ENCODE peak calls at places on chromosome 1, in eight cellular contexts. M is BE2C; V is hepatocyte; L is K562; E is tibial nerve; B is Peyer's patch; K is CD4-positive, alpha-beta memory T cell; Y is HAP-1. J is an unnamed sample. For H3K4me1, the result is how much of the 10 kb centered on the place peaks cover.

GRCh38 chr1:21022279-21023040 is 154.2 kb downstream of the EIF4G3 start:
- DNase-seq in M (peak), V (peak), L (peak), E (no peak), B (no peak), K (peak), Y (peak), J (peak)

GRCh38 chr1:180237850-180238476 is 7.9 kb downstream of the LHX4 start:
- DNase-seq in M (no peak), V (no peak), L (no peak), E (no peak), B (no peak), K (no peak), Y (no peak), J (no peak)

GRCh38 chr1:5907966-5908365 is 84.3 kb downstream of the NPHP4 start:
- DNase-seq in M (no peak), V (no peak), L (no peak), E (no peak), B (no peak), K (no peak), Y (no peak), J (no peak)

GRCh38 chr1:214993419-214993818 is 89.1 kb upstream of the KCNK2 start:
- DNase-seq in M (no peak), V (no peak), L (no peak), E (no peak), B (no peak), K (no peak), Y (no peak), J (no peak)

GRCh38 chr1:161702250-161702649 is 4.8 kb upstream of the FCRLA start:
- DNase-seq in M (no peak), V (peak), L (no peak), E (no peak), B (no peak), K (no peak), Y (peak), J (no peak)

GRCh38 chr1:149966405-149966804 is 29.7 kb upstream of the MTMR11 start:
- DNase-seq in M (no peak), V (no peak), L (no peak), E (no peak), B (no peak), K (no peak), Y (no peak), J (no peak)

GRCh38 chr1:9689971-9690381 is 38.4 kb downstream of the PIK3CD start:
- DNase-seq in M (no peak), V (peak), L (peak), E (peak), B (peak), K (no peak), Y (peak), J (peak)

GRCh38 chr1:173383341-173383740 is 93.8 kb upstream of the PRDX6 start:
- DNase-seq in M (no peak), V (no peak), L (no peak), E (no peak), B (no peak), K (no peak), Y (no peak), J (no peak)

GRCh38 chr1:14137411-14138134 is 437.6 kb downstream of the PRDM2 start:
- DNase-seq in M (no peak), V (no peak), L (no peak), E (no peak), B (no peak), K (no peak), Y (no peak), J (no peak)

GRCh38 chr1:147700042-147700711 is 29.9 kb upstream of the ACP6 start:
- DNase-seq in M (peak), V (peak), L (peak), E (no peak), B (no peak), K (peak), Y (peak), J (no peak)

GRCh38 chr1:20448626-20449215 is 37.3 kb downstream of the CAMK2N1 start:
- DNase-seq in M (no peak), V (no peak), L (no peak), E (no peak), B (no peak), K (no peak), Y (no peak), J (no peak)

GRCh38 chr1:42951588-42951987 is 7.1 kb downstream of the SLC2A1 start:
- DNase-seq in M (no peak), V (no peak), L (no peak), E (no peak), B (no peak), K (no peak), Y (no peak), J (no peak)

GRCh38 chr1:24379733-24380315 is 33.8 kb downstream of the STPG1 start:
- DNase-seq in M (no peak), V (no peak), L (no peak), E (no peak), B (no peak), K (no peak), Y (no peak), J (no peak)

GRCh38 chr1:225156254-225156653 is 226.8 kb downstream of the DNAH14 start:
- DNase-seq in M (no peak), V (no peak), L (no peak), E (no peak), B (no peak), K (no peak), Y (no peak), J (no peak)

GRCh38 chr1:235545294-235545930 is 41.2 kb upstream of the B3GALNT2 start:
- DNase-seq in M (no peak), V (no peak), L (no peak), E (no peak), B (no peak), K (no peak), Y (no peak), J (no peak)

GRCh38 chr1:93522721-93523120 is 74.8 kb downstream of the FNBP1L start:
- DNase-seq in M (no peak), V (no peak), L (no peak), E (no peak), B (no peak), K (no peak), Y (no peak), J (no peak)

GRCh38 chr1:21048462-21048861 is 128.2 kb downstream of the EIF4G3 start:
- DNase-seq in M (no peak), V (no peak), L (no peak), E (no peak), B (no peak), K (no peak), Y (no peak), J (no peak)

GRCh38 chr1:32525661-32526444 is 13.4 kb upstream of the ZBTB8A start:
- DNase-seq in M (no peak), V (no peak), L (no peak), E (no peak), B (no peak), K (no peak), Y (no peak), J (no peak)

GRCh38 chr1:15737324-15738319 is 1.6 kb downstream of the SLC25A34 start:
- DNase-seq in M (no peak), V (no peak), L (no peak), E (no peak), B (no peak), K (no peak), Y (no peak), J (peak)

GRCh38 chr1:38128511-38128910 is 81.9 kb upstream of the POU3F1 start:
- DNase-seq in M (no peak), V (no peak), L (no peak), E (no peak), B (no peak), K (no peak), Y (no peak), J (peak)

GRCh38 chr1:60342569-60342968 is 269.0 kb upstream of the C1orf87 start:
- DNase-seq in M (no peak), V (no peak), L (no peak), E (no peak), B (no peak), K (no peak), Y (no peak), J (no peak)

GRCh38 chr1:113893267-113893666 is 5.9 kb upstream of the BCL2L15 start:
- DNase-seq in M (no peak), V (no peak), L (no peak), E (no peak), B (no peak), K (no peak), Y (no peak), J (no peak)

GRCh38 chr1:12556368-12556930 is 61.6 kb downstream of the DHRS3 start:
- DNase-seq in M (no peak), V (peak), L (no peak), E (peak), B (no peak), K (no peak), Y (no peak), J (peak)

GRCh38 chr1:162908780-162909179 is 47.8 kb upstream of the CCDC190 start:
- DNase-seq in M (no peak), V (no peak), L (no peak), E (no peak), B (no peak), K (no peak), Y (no peak), J (no peak)

GRCh38 chr1:63557365-63557987 is 34.2 kb downstream of the EFCAB7 start:
- DNase-seq in M (peak), V (peak), L (peak), E (no peak), B (no peak), K (no peak), Y (peak), J (no peak)

GRCh38 chr1:14441302-14441741 is 157.2 kb upstream of the KAZN start:
- DNase-seq in M (no peak), V (no peak), L (no peak), E (no peak), B (no peak), K (no peak), Y (no peak), J (no peak)

GRCh38 chr1:157781048-157781447 is 4.1 kb upstream of the FCRL2 start:
- DNase-seq in M (no peak), V (no peak), L (no peak), E (no peak), B (no peak), K (no peak), Y (no peak), J (no peak)

GRCh38 chr1:153483776-153484175 is 23.3 kb upstream of the S100A7 start:
- DNase-seq in M (no peak), V (no peak), L (no peak), E (no peak), B (no peak), K (no peak), Y (no peak), J (no peak)

GRCh38 chr1:198543670-198544260 is 3.3 kb upstream of the ATP6V1G3 start:
- DNase-seq in M (no peak), V (no peak), L (no peak), E (no peak), B (no peak), K (no peak), Y (no peak), J (no peak)

GRCh38 chr1:31306278-31306677 is 9.4 kb downstream of the ZCCHC17 start:
- DNase-seq in M (no peak), V (peak), L (no peak), E (no peak), B (no peak), K (no peak), Y (no peak), J (no peak)

GRCh38 chr1:244100276-244100675 is 49.2 kb downstream of the ZBTB18 start:
- DNase-seq in M (no peak), V (no peak), L (no peak), E (no peak), B (no peak), K (no peak), Y (no peak), J (no peak)
- H3K4me1 ChIP-seq in M (under half), V (under half), L (under half), E (under half), B (under half), K (under half), Y (under half), J (under half)

GRCh38 chr1:27935721-27936120 is 921 bp downstream of the SMPDL3B start:
- DNase-seq in M (no peak), V (no peak), L (no peak), E (no peak), B (no peak), K (no peak), Y (no peak), J (no peak)
- H3K4me3 ChIP-seq in M (no peak), V (no peak), L (no peak), E (no peak), B (peak), K (no peak), Y (no peak), J (no peak)

GRCh38 chr1:201782353-201782752 is 46.6 kb upstream of the IPO9 start:
- DNase-seq in M (no peak), V (no peak), L (no peak), E (no peak), B (no peak), K (no peak), Y (no peak), J (no peak)

GRCh38 chr1:201781447-201781846 is 47.5 kb upstream of the IPO9 start:
- DNase-seq in M (no peak), V (no peak), L (no peak), E (no peak), B (no peak), K (no peak), Y (no peak), J (no peak)

GRCh38 chr1:201783572-201783971 is 45.4 kb upstream of the IPO9 start:
- DNase-seq in M (no peak), V (no peak), L (no peak), E (no peak), B (no peak), K (no peak), Y (no peak), J (no peak)

GRCh38 chr1:201785291-201785690 is 43.7 kb upstream of the IPO9 start:
- DNase-seq in M (no peak), V (no peak), L (no peak), E (no peak), B (no peak), K (no peak), Y (no peak), J (no peak)

DNA sequence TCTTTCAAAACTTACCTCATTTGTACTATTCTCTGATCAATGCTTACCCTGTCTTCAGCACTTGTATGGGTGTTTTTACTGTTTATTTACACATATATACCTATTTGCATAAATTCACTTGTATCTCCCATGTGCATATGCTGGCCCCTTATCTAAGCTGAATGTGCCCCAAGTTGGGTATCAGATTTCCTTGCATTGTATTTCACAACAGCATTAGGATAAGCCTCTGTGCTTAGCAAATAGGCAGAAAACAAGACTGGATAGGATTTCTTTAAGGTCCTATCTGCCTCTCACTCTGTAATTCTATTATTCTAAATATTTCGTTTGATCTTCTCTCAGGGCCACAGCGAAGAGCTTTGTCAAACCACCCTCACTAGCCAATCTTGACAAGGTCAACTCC is 45.9 kb upstream of the IPO9 start:
- DNase-seq in M (no peak), V (no peak), L (no peak), E (no peak), B (no peak), K (no peak), Y (no peak), J (no peak)
- H3K4me1 ChIP-seq in M (under half), V (under half), L (under half), E (under half), B (under half), K (under half), Y (under half), J (under half)

GRCh38 chr1:26820784-26821269 is 5.7 kb upstream of the ZDHHC18 start:
- DNase-seq in M (no peak), V (no peak), L (no peak), E (no peak), B (no peak), K (peak), Y (no peak), J (no peak)
- H3K4me3 ChIP-seq in M (no peak), V (no peak), L (no peak), E (no peak), B (no peak), K (no peak), Y (no peak), J (no peak)

DNA sequence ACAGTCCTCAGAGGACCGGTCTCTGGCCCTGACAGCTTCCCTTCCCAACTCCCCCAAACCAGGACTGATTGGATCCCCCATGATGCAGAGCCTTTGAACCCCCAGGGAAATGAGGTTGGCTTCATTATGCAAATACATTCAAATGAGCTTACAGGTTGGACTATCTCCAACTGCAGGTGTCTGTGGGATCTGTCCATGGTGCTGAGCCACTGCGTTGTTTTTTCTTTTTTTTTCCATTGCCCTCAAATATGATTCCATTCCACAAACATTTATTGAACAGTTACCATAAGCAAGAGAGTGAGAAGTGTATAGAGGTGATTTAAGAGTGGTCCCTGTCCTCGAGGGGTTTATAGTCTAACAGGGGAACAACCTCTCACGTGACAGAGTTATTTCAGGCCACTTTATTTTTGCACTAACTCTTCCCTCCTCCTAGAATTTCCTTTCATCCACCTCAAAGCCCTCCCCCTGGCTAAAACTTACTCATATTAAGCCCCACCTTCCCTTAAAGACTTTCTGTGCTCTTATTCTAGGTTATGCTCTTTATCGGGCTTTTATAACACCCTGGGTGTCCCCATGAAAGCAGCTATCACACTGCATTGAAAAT is 21.9 kb downstream of the DLGAP3 start:
- DNase-seq in M (no peak), V (no peak), L (peak), E (no peak), B (no peak), K (no peak), Y (no peak), J (no peak)
- H3K4me1 ChIP-seq in M (under half), V (under half), L (under half), E (under half), B (under half), K (under half), Y (under half), J (under half)

GRCh38 chr1:52601976-52602327 is 219 bp upstream of the GPX7 start:
- DNase-seq in M (no peak), V (no peak), L (no peak), E (no peak), B (no peak), K (no peak), Y (no peak), J (no peak)

GRCh38 chr1:52602328-52603300 is at the start of gene GPX7:
- DNase-seq in M (peak), V (peak), L (no peak), E (no peak), B (peak), K (peak), Y (peak), J (peak)

GRCh38 chr1:52603680-52604501 is 1.7 kb downstream of the GPX7 start:
- DNase-seq in M (no peak), V (peak), L (no peak), E (no peak), B (no peak), K (no peak), Y (peak), J (no peak)

GRCh38 chr1:52601519-52601918 is 652 bp upstream of the GPX7 start:
- DNase-seq in M (no peak), V (no peak), L (no peak), E (no peak), B (no peak), K (no peak), Y (no peak), J (no peak)

GRCh38 chr1:52603301-52603675 is 1.1 kb downstream of the GPX7 start:
- DNase-seq in M (no peak), V (no peak), L (no peak), E (no peak), B (no peak), K (no peak), Y (peak), J (no peak)
- H3K4me3 ChIP-seq in M (peak), V (no peak), L (no peak), E (peak), B (peak), K (peak), Y (peak), J (peak)

J was measured in sigmoid colon.